ENCODE peak calls at places on chromosomes 12 and 14, in four cellular contexts. Y, R, H and I are unnamed samples.

GRCh38 chr14:100619382-100620305 is 32.4 kb upstream of the BEGAIN start:
- DNase-seq in Y (no peak), R (no peak), H (no peak), I (no peak)

GRCh38 chr14:86221755-86222154 is 691.8 kb downstream of the FLRT2 start:
- DNase-seq in Y (no peak), R (peak; percentile 2), H (no peak), I (no peak)

GRCh38 chr14:37658174-37658573 is 62.7 kb downstream of the TTC6 start:
- DNase-seq in Y (no peak), R (no peak), H (no peak), I (no peak)

GRCh38 chr14:97107070-97107469 is 309.9 kb downstream of the VRK1 start:
- DNase-seq in Y (no peak), R (no peak), H (no peak), I (no peak)

GRCh38 chr14:103317976-103318580 is 16.0 kb upstream of the EIF5 start:
- DNase-seq in Y (no peak), R (no peak), H (no peak), I (no peak)

GRCh38 chr12:95385646-95386045 is 88.3 kb upstream of the METAP2 start:
- DNase-seq in Y (peak; percentile 49), R (no peak), H (peak; percentile 29), I (peak; percentile 46)

GRCh38 chr14:105411017-105411941 is 8.3 kb upstream of the MTA1 start:
- DNase-seq in Y (peak; percentile 31), R (peak; percentile 70), H (peak; percentile 12), I (peak; percentile 29)

GRCh38 chr14:31510855-31511254 is 23.0 kb upstream of the GPR33 start:
- DNase-seq in Y (no peak), R (no peak), H (no peak), I (no peak)

GRCh38 chr14:78450945-78451344 is 280.8 kb downstream of the NRXN3 start:
- DNase-seq in Y (no peak), R (no peak), H (no peak), I (no peak)

GRCh38 chr14:23119362-23120327 is 590 bp upstream of the CEBPE start:
- DNase-seq in Y (no peak), R (peak; percentile 38), H (no peak), I (no peak)

GRCh38 chr14:36502558-36503508 is 17.2 kb downstream of the NKX2-1 start:
- DNase-seq in Y (no peak), R (no peak), H (no peak), I (no peak)

GRCh38 chr12:83040991-83041390 is 354.3 kb downstream of the TMTC2 start:
- DNase-seq in Y (no peak), R (no peak), H (no peak), I (no peak)

GRCh38 chr12:121120323-121120722 is 12.4 kb upstream of the P2RX7 start:
- DNase-seq in Y (no peak), R (no peak), H (no peak), I (no peak)

GRCh38 chr12:121857322-121858246 is 1.1 kb downstream of the HPD start:
- DNase-seq in Y (peak; percentile 36), R (peak; percentile 15), H (peak; percentile 10), I (no peak)

GRCh38 chr12:50059440-50060119 is 2.2 kb downstream of the ASIC1 start:
- DNase-seq in Y (no peak), R (no peak), H (peak; percentile 20), I (no peak)

GRCh38 chr12:131251336-131252101 is 297.8 kb downstream of the ADGRD1 start:
- DNase-seq in Y (no peak), R (no peak), H (no peak), I (no peak)

GRCh38 chr14:75497191-75497590 is 25.1 kb upstream of the BATF start:
- DNase-seq in Y (no peak), R (no peak), H (no peak), I (no peak)

GRCh38 chr12:61757831-61758505 is 502.2 kb upstream of the USP15 start:
- DNase-seq in Y (no peak), R (no peak), H (no peak), I (peak; percentile 0)

GRCh38 chr12:990308-990648 is 745 bp upstream of the ERC1 start:
- DNase-seq in Y (peak; percentile 73), R (peak; percentile 79), H (peak; percentile 62), I (peak; percentile 56)

GRCh38 chr12:106299193-106299794 is 3.2 kb upstream of the TCP11L2 start:
- DNase-seq in Y (peak; percentile 29), R (no peak), H (no peak), I (no peak)

GRCh38 chr12:52245259-52245961 is 12.4 kb downstream of the KRT7 start:
- DNase-seq in Y (no peak), R (no peak), H (no peak), I (no peak)

GRCh38 chr12:52601671-52602070 is 408 bp upstream of the KRT72 start:
- DNase-seq in Y (no peak), R (no peak), H (no peak), I (no peak)

GRCh38 chr12:49027846-49028245 is 9.3 kb upstream of the PRKAG1 start:
- DNase-seq in Y (no peak), R (no peak), H (no peak), I (no peak)

GRCh38 chr12:28611115-28611435 is 420.8 kb downstream of the CCDC91 start:
- DNase-seq in Y (peak; percentile 88), R (no peak), H (peak; percentile 92), I (peak; percentile 90)

GRCh38 chr12:79674629-79675028 is 16.1 kb downstream of the PAWR start:
- DNase-seq in Y (peak; percentile 82), R (no peak), H (peak; percentile 86), I (no peak)

GRCh38 chr14:30559638-30560071 is 697 bp downstream of the G2E3 start:
- DNase-seq in Y (peak; percentile 60), R (peak; percentile 75), H (peak; percentile 74), I (peak; percentile 42)

GRCh38 chr12:108187831-108188230 is 58.7 kb downstream of the WSCD2 start:
- DNase-seq in Y (no peak), R (no peak), H (no peak), I (no peak)

GRCh38 chr12:52506858-52507715 is 13.1 kb downstream of the KRT5 start:
- DNase-seq in Y (peak; percentile 85), R (peak; percentile 63), H (peak; percentile 85), I (peak; percentile 85)

GRCh38 chr12:3630621-3631271 is 122.2 kb downstream of the CRACR2A start:
- DNase-seq in Y (no peak), R (no peak), H (no peak), I (no peak)

GRCh38 chr12:3627336-3627735 is 125.6 kb downstream of the CRACR2A start:
- DNase-seq in Y (no peak), R (no peak), H (no peak), I (no peak)

GRCh38 chr12:3629082-3629830 is 123.7 kb downstream of the CRACR2A start:
- DNase-seq in Y (no peak), R (no peak), H (no peak), I (no peak)

GRCh38 chr12:3630111-3630510 is 122.8 kb downstream of the CRACR2A start:
- DNase-seq in Y (no peak), R (no peak), H (no peak), I (no peak)

DNA sequence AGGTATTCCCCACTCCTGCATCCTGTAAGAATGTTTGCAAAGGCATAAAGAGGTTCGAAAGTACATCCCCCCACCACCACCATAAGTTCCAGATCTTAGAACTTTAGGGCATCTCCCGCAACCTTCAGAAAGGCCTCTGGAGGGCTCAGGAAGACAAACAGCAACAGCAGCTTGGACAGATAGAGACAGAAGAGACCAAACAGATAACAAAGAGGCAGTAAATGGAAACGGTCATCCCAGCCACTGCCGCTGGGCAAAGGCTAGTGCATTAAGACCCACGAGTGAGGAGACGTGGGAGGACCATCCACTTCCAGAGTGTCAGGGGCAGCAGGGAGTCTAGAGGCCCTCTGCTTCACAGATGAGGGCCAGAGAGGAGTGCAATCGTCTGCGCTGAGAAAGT is 124.3 kb downstream of the CRACR2A start:
- DNase-seq in Y (no peak), R (no peak), H (no peak), I (no peak)
- TF ChIP-seq CTCF in Y (no peak), R (no peak), H (no peak), I (no peak)

DNA sequence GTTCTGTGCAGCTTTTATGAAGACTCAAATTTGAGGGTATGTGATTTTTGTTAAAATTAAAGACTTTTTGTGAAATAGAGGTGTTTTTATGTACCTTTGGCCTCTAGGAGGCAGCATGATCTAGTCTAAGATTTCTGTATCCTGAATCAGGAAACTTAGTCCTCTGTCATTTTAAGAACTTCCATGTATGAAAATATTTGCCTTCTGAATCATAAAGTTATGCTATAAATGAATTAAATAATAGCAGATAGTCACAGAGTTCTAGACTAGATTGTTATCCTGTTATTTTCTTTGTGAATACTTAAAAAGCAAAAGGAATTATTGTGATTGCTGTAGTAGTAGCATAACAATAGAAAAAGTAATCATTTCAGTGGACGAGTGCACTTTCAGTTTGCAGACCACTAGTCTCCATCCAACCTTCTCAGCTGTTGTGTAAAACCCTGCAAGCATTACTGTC is 56.3 kb downstream of the FGD4 start:
- DNase-seq in Y (peak; percentile 93), R (peak; percentile 72), H (peak; percentile 65), I (peak; percentile 89)
- H3K4me3 ChIP-seq in Y (peak overlapping the region; percentile 5), R (peak overlapping the region; percentile 39), H (peak overlapping the region; percentile 45), I (peak overlapping the region; percentile 54)

DNA sequence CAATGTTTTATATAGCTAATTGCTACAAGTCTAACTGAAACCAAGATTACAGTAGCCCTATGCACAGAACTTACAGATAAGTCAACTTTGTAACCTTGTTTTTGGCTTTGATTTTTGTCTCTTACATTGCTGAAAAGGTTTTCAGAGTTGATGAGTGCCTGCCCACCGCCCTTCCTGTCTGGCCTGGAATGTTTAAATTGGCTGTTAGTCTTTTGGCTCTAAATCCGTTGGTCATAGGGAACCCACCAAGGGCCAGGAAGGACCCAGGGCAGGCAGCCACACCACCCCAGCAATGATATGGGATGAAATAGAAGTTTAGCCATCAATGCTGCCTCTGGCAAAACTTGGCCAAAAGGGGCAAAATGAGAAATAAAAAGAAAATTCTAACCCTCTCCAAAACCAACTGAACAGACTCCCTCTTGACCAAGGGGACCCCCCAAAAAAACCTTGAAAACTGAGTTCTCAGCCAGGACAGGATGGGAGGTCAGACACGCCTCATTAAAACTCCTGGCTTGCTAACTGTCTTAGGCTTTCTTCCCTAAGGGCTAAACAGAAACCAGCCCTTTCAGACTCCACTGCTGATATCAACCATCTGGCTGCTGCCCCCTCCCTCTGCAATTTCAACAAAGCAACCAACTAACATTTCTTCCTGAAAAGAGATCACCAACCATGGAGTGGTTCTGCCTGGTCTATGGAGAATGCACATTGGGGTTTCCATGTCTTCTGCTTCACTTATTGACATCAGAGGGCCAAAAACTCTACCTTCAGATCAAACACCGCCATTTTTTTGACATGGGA is 242.1 kb upstream of the NOS1 start:
- DNase-seq in Y (no peak), R (peak; percentile 52), H (no peak), I (no peak)
- TF ChIP-seq CTCF in Y (no peak), R (peak; percentile 48), H (no peak), I (no peak)

GRCh38 chr12:6444704-6445688 is at the start of gene CD27:
- DNase-seq in Y (no peak), R (no peak), H (no peak), I (no peak)
- H3K4me3 ChIP-seq in Y (no peak within 1 kb of the TSS), R (no peak within 1 kb of the TSS), H (no peak within 1 kb of the TSS), I (no peak within 1 kb of the TSS)

DNA sequence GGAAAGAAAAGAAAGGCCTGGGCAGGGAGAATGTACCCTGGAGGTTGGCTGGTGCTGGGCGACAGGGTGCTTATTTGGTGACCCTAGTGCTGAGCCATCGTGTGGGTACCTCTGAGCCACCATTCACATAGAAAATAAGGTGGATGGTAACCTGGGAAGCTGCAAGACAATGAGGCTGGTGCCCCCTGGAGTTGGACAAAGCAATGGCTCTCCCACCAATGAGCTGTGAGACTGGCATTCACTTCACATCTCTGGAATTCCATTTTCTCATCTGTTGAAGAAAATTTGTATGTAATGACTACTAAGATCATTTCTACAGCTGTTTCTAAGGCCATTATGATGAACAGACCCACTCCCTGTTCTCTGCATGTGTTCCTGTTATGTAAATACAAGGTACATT is 63.1 kb upstream of the IGF1 start:
- DNase-seq in Y (no peak), R (no peak), H (no peak), I (no peak)
- TF ChIP-seq CTCF in Y (no peak), R (peak; percentile 28), H (peak; percentile 10), I (no peak)